ENCODE peak calls at places on chromosome 1, in four cellular contexts. One of them, this sample, is unnamed.

GRCh38 chr1:200245492-200245891 is 164.3 kb downstream of the ZNF281 start:
- DNase-seq in dermis microvascular lymphatic vessel endothelial cell: no peak
- DNase-seq in stimulated activated CD8-positive, alpha-beta memory T cell treated with anti-CD3 and anti-CD28 coated beads, Interleukin-15, amount 100 ng/mL, for 4 hours: no peak
- DNase-seq in amniotic stem cell: no peak
- DNase-seq in this sample: no peak

GRCh38 chr1:167562697-167563096 is 9.1 kb upstream of the CREG1 start:
- DNase-seq in dermis microvascular lymphatic vessel endothelial cell: no peak
- DNase-seq in amniotic stem cell: no peak
- DNase-seq in stimulated activated CD8-positive, alpha-beta memory T cell treated with anti-CD3 and anti-CD28 coated beads, Interleukin-15, amount 100 ng/mL, for 4 hours: no peak
- DNase-seq in this sample: no peak

GRCh38 chr1:43930168-43930948 is 3.2 kb upstream of the ARTN start:
- DNase-seq in dermis microvascular lymphatic vessel endothelial cell: no peak
- DNase-seq in stimulated activated CD8-positive, alpha-beta memory T cell treated with anti-CD3 and anti-CD28 coated beads, Interleukin-15, amount 100 ng/mL, for 4 hours: no peak
- DNase-seq in amniotic stem cell: no peak
- DNase-seq in this sample: no peak

GRCh38 chr1:223631367-223631977 is 34.0 kb downstream of the CAPN8 start:
- DNase-seq in amniotic stem cell: no peak
- DNase-seq in dermis microvascular lymphatic vessel endothelial cell: no peak
- DNase-seq in stimulated activated CD8-positive, alpha-beta memory T cell treated with anti-CD3 and anti-CD28 coated beads, Interleukin-15, amount 100 ng/mL, for 4 hours: no peak
- DNase-seq in this sample: no peak

GRCh38 chr1:67489643-67490042 is 59.4 kb upstream of the SERBP1 start:
- DNase-seq in dermis microvascular lymphatic vessel endothelial cell: peak; percentile 63
- DNase-seq in stimulated activated CD8-positive, alpha-beta memory T cell treated with anti-CD3 and anti-CD28 coated beads, Interleukin-15, amount 100 ng/mL, for 4 hours: no peak
- DNase-seq in amniotic stem cell: no peak
- DNase-seq in this sample: no peak

GRCh38 chr1:213122514-213122929 is 71.5 kb downstream of the RPS6KC1 start:
- DNase-seq in dermis microvascular lymphatic vessel endothelial cell: peak; percentile 57
- DNase-seq in stimulated activated CD8-positive, alpha-beta memory T cell treated with anti-CD3 and anti-CD28 coated beads, Interleukin-15, amount 100 ng/mL, for 4 hours: no peak
- DNase-seq in amniotic stem cell: peak; percentile 56
- DNase-seq in this sample: peak; percentile 33

GRCh38 chr1:186738896-186739295 is 58.7 kb upstream of the PTGS2 start:
- DNase-seq in dermis microvascular lymphatic vessel endothelial cell: no peak
- DNase-seq in stimulated activated CD8-positive, alpha-beta memory T cell treated with anti-CD3 and anti-CD28 coated beads, Interleukin-15, amount 100 ng/mL, for 4 hours: no peak
- DNase-seq in amniotic stem cell: no peak
- DNase-seq in this sample: no peak

GRCh38 chr1:234724517-234725176 is 114.7 kb upstream of the IRF2BP2 start:
- DNase-seq in dermis microvascular lymphatic vessel endothelial cell: peak; percentile 99
- DNase-seq in amniotic stem cell: no peak
- DNase-seq in stimulated activated CD8-positive, alpha-beta memory T cell treated with anti-CD3 and anti-CD28 coated beads, Interleukin-15, amount 100 ng/mL, for 4 hours: no peak
- DNase-seq in this sample: no peak

GRCh38 chr1:84619383-84620093 is 45.3 kb upstream of the CTBS start:
- DNase-seq in stimulated activated CD8-positive, alpha-beta memory T cell treated with anti-CD3 and anti-CD28 coated beads, Interleukin-15, amount 100 ng/mL, for 4 hours: peak; percentile 23
- DNase-seq in dermis microvascular lymphatic vessel endothelial cell: no peak
- DNase-seq in amniotic stem cell: peak; percentile 58
- DNase-seq in this sample: peak; percentile 75

GRCh38 chr1:27952147-27952546 is 7.6 kb upstream of the XKR8 start:
- DNase-seq in stimulated activated CD8-positive, alpha-beta memory T cell treated with anti-CD3 and anti-CD28 coated beads, Interleukin-15, amount 100 ng/mL, for 4 hours: no peak
- DNase-seq in dermis microvascular lymphatic vessel endothelial cell: no peak
- DNase-seq in amniotic stem cell: no peak
- DNase-seq in this sample: no peak

GRCh38 chr1:202860744-202861419 is 28.1 kb downstream of the RABIF start:
- DNase-seq in dermis microvascular lymphatic vessel endothelial cell: no peak
- DNase-seq in stimulated activated CD8-positive, alpha-beta memory T cell treated with anti-CD3 and anti-CD28 coated beads, Interleukin-15, amount 100 ng/mL, for 4 hours: peak; percentile 3
- DNase-seq in amniotic stem cell: no peak
- DNase-seq in this sample: no peak

This sample was measured in NCI-H1436 treated with DMSO at 0.1 percent for 48 hours.